ENCODE peak calls at places on chromosomes 5 and 9, in ten cellular contexts. One of them, this sample, is unnamed.

GRCh38 chr5:172377856-172378255 is 76.5 kb downstream of the SH3PXD2B start:
- DNase-seq in A549: no peak
- DNase-seq in sigmoid colon: no peak
- DNase-seq in adrenal gland: no peak
- DNase-seq in HCT116: no peak
- DNase-seq in heart left ventricle: no peak
- DNase-seq in body of pancreas: no peak
- DNase-seq in H54: no peak
- DNase-seq in Peyer's patch: no peak
- DNase-seq in gastrocnemius medialis: no peak
- DNase-seq in this sample: no peak

GRCh38 chr9:21579743-21580142 is 97.6 kb upstream of the IFNE start:
- DNase-seq in A549: no peak
- DNase-seq in sigmoid colon: no peak
- DNase-seq in adrenal gland: no peak
- DNase-seq in HCT116: no peak
- DNase-seq in heart left ventricle: no peak
- DNase-seq in body of pancreas: no peak
- DNase-seq in H54: no peak
- DNase-seq in Peyer's patch: no peak
- DNase-seq in gastrocnemius medialis: no peak
- DNase-seq in this sample: no peak

GRCh38 chr5:96081276-96081858 is 119.7 kb upstream of the ELL2 start:
- DNase-seq in A549: no peak
- DNase-seq in sigmoid colon: no peak
- DNase-seq in adrenal gland: no peak
- DNase-seq in HCT116: no peak
- DNase-seq in heart left ventricle: no peak
- DNase-seq in body of pancreas: no peak
- DNase-seq in H54: no peak
- DNase-seq in Peyer's patch: no peak
- DNase-seq in gastrocnemius medialis: no peak
- DNase-seq in this sample: peak

GRCh38 chr5:94620257-94620656 is 1.8 kb downstream of the SLF1 start:
- DNase-seq in A549: no peak
- DNase-seq in sigmoid colon: no peak
- DNase-seq in adrenal gland: no peak
- DNase-seq in HCT116: no peak
- DNase-seq in heart left ventricle: no peak
- DNase-seq in body of pancreas: no peak
- DNase-seq in H54: no peak
- DNase-seq in Peyer's patch: no peak
- DNase-seq in gastrocnemius medialis: no peak
- DNase-seq in this sample: no peak

GRCh38 chr5:172843825-172844576 is 9.9 kb downstream of the ERGIC1 start:
- DNase-seq in A549: peak
- DNase-seq in sigmoid colon: no peak
- DNase-seq in adrenal gland: no peak
- DNase-seq in HCT116: no peak
- DNase-seq in heart left ventricle: no peak
- DNase-seq in body of pancreas: no peak
- DNase-seq in H54: no peak
- DNase-seq in Peyer's patch: peak
- DNase-seq in gastrocnemius medialis: no peak
- DNase-seq in this sample: no peak

GRCh38 chr5:172123269-172123692 is 64.7 kb downstream of the STK10 start:
- DNase-seq in A549: peak
- DNase-seq in sigmoid colon: no peak
- DNase-seq in adrenal gland: peak
- DNase-seq in HCT116: no peak
- DNase-seq in heart left ventricle: peak
- DNase-seq in body of pancreas: peak
- DNase-seq in H54: peak
- DNase-seq in Peyer's patch: no peak
- DNase-seq in gastrocnemius medialis: peak
- DNase-seq in this sample: peak

GRCh38 chr5:138149530-138149929 is 10.3 kb upstream of the NME5 start:
- DNase-seq in A549: peak
- DNase-seq in sigmoid colon: no peak
- DNase-seq in adrenal gland: no peak
- DNase-seq in HCT116: no peak
- DNase-seq in heart left ventricle: no peak
- DNase-seq in body of pancreas: no peak
- DNase-seq in H54: peak
- DNase-seq in Peyer's patch: no peak
- DNase-seq in gastrocnemius medialis: no peak
- DNase-seq in this sample: no peak

GRCh38 chr5:366541-367357 is 45.2 kb downstream of the AHRR start:
- DNase-seq in A549: no peak
- DNase-seq in sigmoid colon: no peak
- DNase-seq in adrenal gland: peak
- DNase-seq in HCT116: no peak
- DNase-seq in heart left ventricle: peak
- DNase-seq in body of pancreas: no peak
- DNase-seq in H54: no peak
- DNase-seq in Peyer's patch: no peak
- DNase-seq in gastrocnemius medialis: no peak
- DNase-seq in this sample: no peak

GRCh38 chr5:59020611-59021285 is 437.9 kb downstream of the RAB3C start:
- DNase-seq in A549: no peak
- DNase-seq in sigmoid colon: no peak
- DNase-seq in adrenal gland: no peak
- DNase-seq in HCT116: no peak
- DNase-seq in heart left ventricle: no peak
- DNase-seq in body of pancreas: no peak
- DNase-seq in H54: no peak
- DNase-seq in Peyer's patch: no peak
- DNase-seq in gastrocnemius medialis: no peak
- DNase-seq in this sample: no peak

GRCh38 chr5:108919591-108920326 is 172.1 kb downstream of the FER start:
- DNase-seq in A549: no peak
- DNase-seq in sigmoid colon: no peak
- DNase-seq in adrenal gland: no peak
- DNase-seq in HCT116: no peak
- DNase-seq in heart left ventricle: no peak
- DNase-seq in body of pancreas: no peak
- DNase-seq in H54: no peak
- DNase-seq in Peyer's patch: no peak
- DNase-seq in gastrocnemius medialis: no peak
- DNase-seq in this sample: no peak

GRCh38 chr5:169426674-169427250 is 125.8 kb upstream of the SLIT3 start:
- DNase-seq in A549: no peak
- DNase-seq in sigmoid colon: no peak
- DNase-seq in adrenal gland: no peak
- DNase-seq in HCT116: no peak
- DNase-seq in heart left ventricle: no peak
- DNase-seq in body of pancreas: no peak
- DNase-seq in H54: no peak
- DNase-seq in Peyer's patch: no peak
- DNase-seq in gastrocnemius medialis: no peak
- DNase-seq in this sample: no peak

DNA sequence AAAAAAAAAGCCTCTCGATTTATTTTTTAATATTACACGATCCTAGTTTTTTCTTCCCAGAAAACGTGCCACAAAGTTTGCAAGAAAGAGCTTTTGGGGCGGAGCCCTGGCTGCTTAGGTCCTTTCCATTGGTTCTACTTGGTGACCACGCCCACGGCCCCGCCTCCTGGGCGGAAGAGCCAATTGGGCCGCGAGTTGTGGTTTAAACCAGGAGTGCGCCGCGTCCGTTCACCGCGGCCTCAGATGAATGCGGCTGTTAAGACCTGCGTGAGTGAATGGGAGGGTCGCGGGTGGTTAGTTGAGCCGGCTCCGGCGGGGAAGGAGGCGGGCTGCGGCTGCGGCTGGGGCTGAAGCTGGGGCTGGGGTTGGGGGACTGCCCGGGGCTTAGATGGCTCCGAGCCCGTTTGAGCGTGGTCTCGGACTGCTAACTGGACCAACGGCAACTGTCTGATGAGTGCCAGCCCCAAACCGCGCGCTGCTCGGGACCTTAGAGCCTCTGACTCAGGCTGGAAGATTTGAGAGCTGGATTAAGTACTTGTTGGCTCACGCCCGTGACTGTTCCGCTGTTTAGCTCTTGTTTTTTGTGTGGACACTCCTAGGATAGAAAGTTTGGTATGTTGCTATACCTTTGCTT is at the start of gene PTTG1:
- DNase-seq in A549: peak
- DNase-seq in sigmoid colon: peak
- DNase-seq in adrenal gland: peak
- DNase-seq in HCT116: peak
- DNase-seq in heart left ventricle: peak
- DNase-seq in body of pancreas: peak
- DNase-seq in H54: peak
- DNase-seq in Peyer's patch: peak
- DNase-seq in gastrocnemius medialis: peak
- DNase-seq in this sample: peak
- TF ChIP-seq POLR2A in A549: peak
- TF ChIP-seq POLR2A in sigmoid colon: no peak
- TF ChIP-seq POLR2A in adrenal gland: peak
- TF ChIP-seq POLR2A in HCT116: peak
- TF ChIP-seq POLR2A in heart left ventricle: peak
- TF ChIP-seq POLR2A in body of pancreas: peak
- TF ChIP-seq POLR2A in H54: peak
- TF ChIP-seq POLR2A in Peyer's patch: no peak
- TF ChIP-seq POLR2A in gastrocnemius medialis: no peak
- TF ChIP-seq POLR2A in this sample: peak

DNA sequence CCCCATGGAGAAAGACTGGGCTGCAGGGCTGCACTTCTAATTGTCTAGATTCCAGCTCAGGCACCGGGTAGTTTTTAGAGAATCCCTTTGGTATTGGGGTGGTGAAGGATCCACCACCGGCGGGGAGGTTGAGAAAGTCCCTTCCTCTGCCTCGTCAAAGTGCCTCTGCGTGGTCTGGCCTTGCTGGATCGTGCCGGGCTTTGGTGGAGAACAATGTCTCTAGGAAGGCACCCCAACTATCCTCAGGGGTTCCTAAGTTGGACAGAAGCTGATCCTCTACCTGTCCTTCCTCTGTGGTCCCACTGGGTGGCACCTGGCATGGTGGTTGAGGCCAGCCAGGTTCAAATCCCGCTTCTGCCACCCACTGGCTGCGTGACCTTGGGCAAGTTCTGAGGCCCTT is 7.3 kb upstream of the AMBP start:
- DNase-seq in A549: no peak
- DNase-seq in sigmoid colon: peak
- DNase-seq in adrenal gland: no peak
- DNase-seq in HCT116: no peak
- DNase-seq in heart left ventricle: no peak
- DNase-seq in body of pancreas: no peak
- DNase-seq in H54: no peak
- DNase-seq in Peyer's patch: no peak
- DNase-seq in gastrocnemius medialis: no peak
- DNase-seq in this sample: no peak
- TF ChIP-seq POLR2A in A549: no peak
- TF ChIP-seq POLR2A in sigmoid colon: no peak
- TF ChIP-seq POLR2A in adrenal gland: no peak
- TF ChIP-seq POLR2A in HCT116: no peak
- TF ChIP-seq POLR2A in heart left ventricle: no peak
- TF ChIP-seq POLR2A in body of pancreas: no peak
- TF ChIP-seq POLR2A in H54: no peak
- TF ChIP-seq POLR2A in Peyer's patch: no peak
- TF ChIP-seq POLR2A in gastrocnemius medialis: no peak
- TF ChIP-seq POLR2A in this sample: no peak

DNA sequence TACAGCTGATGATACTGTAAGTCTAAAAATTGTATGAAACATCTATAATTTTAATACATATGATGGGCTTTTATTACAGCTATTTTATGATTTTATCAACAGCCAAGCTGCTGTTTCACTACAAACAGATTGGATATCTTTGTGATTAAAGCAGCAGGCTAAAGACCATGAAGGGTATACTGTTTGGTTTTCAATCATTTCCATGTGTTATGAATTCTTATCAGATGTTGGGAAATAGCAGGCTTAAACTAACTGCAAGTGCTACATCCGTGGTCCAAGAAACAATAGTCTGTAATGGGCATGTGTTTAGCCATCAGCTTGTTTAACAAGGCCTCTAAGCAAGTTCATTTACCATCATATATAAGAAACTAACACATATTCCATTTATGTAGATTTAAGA is 107.5 kb downstream of the CWC27 start:
- DNase-seq in A549: no peak
- DNase-seq in sigmoid colon: no peak
- DNase-seq in adrenal gland: no peak
- DNase-seq in HCT116: no peak
- DNase-seq in heart left ventricle: no peak
- DNase-seq in body of pancreas: no peak
- DNase-seq in H54: no peak
- DNase-seq in Peyer's patch: no peak
- DNase-seq in gastrocnemius medialis: no peak
- DNase-seq in this sample: no peak
- TF ChIP-seq POLR2A in A549: no peak
- TF ChIP-seq POLR2A in sigmoid colon: no peak
- TF ChIP-seq POLR2A in adrenal gland: no peak
- TF ChIP-seq POLR2A in HCT116: no peak
- TF ChIP-seq POLR2A in heart left ventricle: no peak
- TF ChIP-seq POLR2A in body of pancreas: no peak
- TF ChIP-seq POLR2A in H54: no peak
- TF ChIP-seq POLR2A in Peyer's patch: no peak
- TF ChIP-seq POLR2A in gastrocnemius medialis: no peak
- TF ChIP-seq POLR2A in this sample: no peak

GRCh38 chr9:34653131-34653530 is 1.1 kb downstream of the IL11RA start:
- DNase-seq in A549: no peak
- DNase-seq in sigmoid colon: no peak
- DNase-seq in adrenal gland: no peak
- DNase-seq in HCT116: no peak
- DNase-seq in heart left ventricle: no peak
- DNase-seq in body of pancreas: peak
- DNase-seq in H54: no peak
- DNase-seq in Peyer's patch: no peak
- DNase-seq in gastrocnemius medialis: no peak
- DNase-seq in this sample: no peak

GRCh38 chr9:34652608-34653007 is 623 bp downstream of the IL11RA start:
- DNase-seq in A549: no peak
- DNase-seq in sigmoid colon: no peak
- DNase-seq in adrenal gland: no peak
- DNase-seq in HCT116: no peak
- DNase-seq in heart left ventricle: no peak
- DNase-seq in body of pancreas: no peak
- DNase-seq in H54: no peak
- DNase-seq in Peyer's patch: no peak
- DNase-seq in gastrocnemius medialis: no peak
- DNase-seq in this sample: no peak

GRCh38 chr9:34650816-34651215 is 1.2 kb upstream of the IL11RA start:
- DNase-seq in A549: no peak
- DNase-seq in sigmoid colon: no peak
- DNase-seq in adrenal gland: peak
- DNase-seq in HCT116: no peak
- DNase-seq in heart left ventricle: no peak
- DNase-seq in body of pancreas: no peak
- DNase-seq in H54: no peak
- DNase-seq in Peyer's patch: no peak
- DNase-seq in gastrocnemius medialis: peak
- DNase-seq in this sample: no peak

GRCh38 chr9:34651286-34651685 is 699 bp upstream of the IL11RA start:
- DNase-seq in A549: no peak
- DNase-seq in sigmoid colon: peak
- DNase-seq in adrenal gland: peak
- DNase-seq in HCT116: no peak
- DNase-seq in heart left ventricle: peak
- DNase-seq in body of pancreas: peak
- DNase-seq in H54: no peak
- DNase-seq in Peyer's patch: no peak
- DNase-seq in gastrocnemius medialis: peak
- DNase-seq in this sample: no peak

GRCh38 chr9:34651876-34652602 is at the start of gene IL11RA:
- DNase-seq in A549: peak
- DNase-seq in sigmoid colon: peak
- DNase-seq in adrenal gland: peak
- DNase-seq in HCT116: peak
- DNase-seq in heart left ventricle: peak
- DNase-seq in body of pancreas: peak
- DNase-seq in H54: peak
- DNase-seq in Peyer's patch: peak
- DNase-seq in gastrocnemius medialis: peak
- DNase-seq in this sample: peak
- TF ChIP-seq POLR2A in A549: peak
- TF ChIP-seq POLR2A in sigmoid colon: peak
- TF ChIP-seq POLR2A in adrenal gland: peak
- TF ChIP-seq POLR2A in HCT116: peak
- TF ChIP-seq POLR2A in heart left ventricle: peak
- TF ChIP-seq POLR2A in body of pancreas: no peak
- TF ChIP-seq POLR2A in H54: peak
- TF ChIP-seq POLR2A in Peyer's patch: peak
- TF ChIP-seq POLR2A in gastrocnemius medialis: peak
- TF ChIP-seq POLR2A in this sample: peak

This sample was measured in erythroblast.